ENCODE peak calls at places on chromosome 1, in six cellular contexts. X, F, E, L, S and I are unnamed samples.
A peak's percentile ranks its signal among the peaks of the same experiment; 100 is the strongest.

GRCh38 chr1:204438628-204439027 is 27.0 kb upstream of the PPP1R15B start:
- DNase-seq in X (no peak), F (peak; percentile 88), E (no peak), L (no peak), S (no peak), I (no peak)

GRCh38 chr1:2212167-2212541 is 16.0 kb upstream of the SKI start:
- DNase-seq in X (no peak), F (no peak), E (no peak), L (peak; percentile 16), S (no peak), I (no peak)

GRCh38 chr1:40877681-40878080 is 15.5 kb upstream of the CITED4 start:
- DNase-seq in X (peak; percentile 75), F (peak; percentile 78), E (peak; percentile 24), L (peak; percentile 33), S (peak; percentile 45), I (no peak)

GRCh38 chr1:184753608-184754478 is 815 bp downstream of the EDEM3 start:
- DNase-seq in X (peak; percentile 94), F (peak; percentile 19), E (no peak), L (peak; percentile 51), S (peak; percentile 57), I (peak; percentile 48)

GRCh38 chr1:185533596-185533995 is 200.6 kb upstream of the HMCN1 start:
- DNase-seq in X (no peak), F (no peak), E (no peak), L (no peak), S (no peak), I (no peak)

GRCh38 chr1:27599605-27600499 is 4.1 kb downstream of the AHDC1 start:
- DNase-seq in X (no peak), F (peak; percentile 31), E (no peak), L (no peak), S (no peak), I (peak; percentile 86)

GRCh38 chr1:110207831-110208230 is 2.3 kb upstream of the KCNC4 start:
- DNase-seq in X (peak; percentile 90), F (peak; percentile 59), E (peak; percentile 30), L (peak; percentile 74), S (peak; percentile 78), I (peak; percentile 79)

GRCh38 chr1:210360852-210361477 is 32.3 kb downstream of the HHAT start:
- DNase-seq in X (no peak), F (no peak), E (no peak), L (no peak), S (no peak), I (no peak)

GRCh38 chr1:53552146-53552940 is 93.1 kb downstream of the DMRTB1 start:
- DNase-seq in X (peak; percentile 47), F (peak; percentile 3), E (peak; percentile 4), L (no peak), S (no peak), I (no peak)

GRCh38 chr1:53121319-53122172 is 20.9 kb downstream of the SLC1A7 start:
- DNase-seq in X (no peak), F (peak; percentile 90), E (no peak), L (peak; percentile 16), S (no peak), I (peak; percentile 50)

GRCh38 chr1:183000161-183000560 is 23.1 kb upstream of the LAMC1 start:
- DNase-seq in X (no peak), F (no peak), E (no peak), L (no peak), S (no peak), I (no peak)

GRCh38 chr1:23864801-23865542 is 3.1 kb downstream of the FUCA1 start:
- DNase-seq in X (no peak), F (no peak), E (no peak), L (no peak), S (no peak), I (no peak)

GRCh38 chr1:23867953-23868847 is at the start of gene FUCA1:
- DNase-seq in X (peak; percentile 98), F (peak; percentile 93), E (peak; percentile 89), L (peak; percentile 97), S (peak; percentile 95), I (peak; percentile 96)

GRCh38 chr1:23865543-23865930 is 2.6 kb downstream of the FUCA1 start:
- DNase-seq in X (no peak), F (no peak), E (no peak), L (peak; percentile 37), S (no peak), I (no peak)

GRCh38 chr1:23867542-23867952 is 543 bp downstream of the FUCA1 start:
- DNase-seq in X (no peak), F (no peak), E (no peak), L (no peak), S (no peak), I (no peak)

GRCh38 chr1:23862640-23863039 is 5.5 kb downstream of the FUCA1 start:
- DNase-seq in X (no peak), F (no peak), E (no peak), L (no peak), S (no peak), I (no peak)
- H3K9me3 ChIP-seq in X (no peaks in the 10 kb centered on the region), F (no peaks in the 10 kb centered on the region), E (no peaks in the 10 kb centered on the region), L (no peaks in the 10 kb centered on the region), S (no peaks in the 10 kb centered on the region), I (no peaks in the 10 kb centered on the region)

GRCh38 chr1:43438006-43438405 is 15.7 kb downstream of the HYI start:
- DNase-seq in X (peak; percentile 27), F (peak; percentile 8), E (no peak), L (peak; percentile 5), S (peak; percentile 4), I (no peak)
- TF ChIP-seq POLR2A in X (no peak), F (no peak), E (no peak), L (no peak), S (no peak), I (no peak)

DNA sequence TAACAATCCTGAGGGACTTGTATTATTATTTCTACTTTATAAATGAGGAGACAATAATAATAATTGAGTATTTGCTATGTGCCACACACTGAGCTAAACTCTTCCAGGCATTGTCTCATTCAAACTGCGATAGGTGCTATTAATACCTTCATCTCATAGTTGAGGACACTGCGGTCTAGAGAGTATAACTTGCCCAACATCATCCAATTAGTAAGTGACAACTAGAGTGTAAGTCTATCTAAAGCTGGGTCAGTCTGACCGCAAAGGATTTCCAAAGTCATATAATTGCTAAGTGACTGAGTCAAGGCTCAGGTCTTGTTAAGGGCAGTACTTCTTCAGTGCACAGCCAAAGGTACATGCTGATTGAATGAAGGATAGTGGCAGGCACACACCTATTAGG is 9.7 kb downstream of the BCL9 start:
- DNase-seq in X (no peak), F (no peak), E (no peak), L (no peak), S (no peak), I (no peak)
- H3K27me3 ChIP-seq in X (peaks cover 30% of the 10 kb centered on the region), F (no peaks in the 10 kb centered on the region), E (no peaks in the 10 kb centered on the region), L (no peaks in the 10 kb centered on the region), S (no peaks in the 10 kb centered on the region), I (no peaks in the 10 kb centered on the region)

GRCh38 chr1:80318108-80318507 is 1311.6 kb upstream of the ADGRL4 start:
- DNase-seq in X (no peak), F (no peak), E (no peak), L (no peak), S (no peak), I (no peak)
- H3K9me3 ChIP-seq in X (no peaks in the 10 kb centered on the region), F (no peaks in the 10 kb centered on the region), E (no peaks in the 10 kb centered on the region), L (no peaks in the 10 kb centered on the region), S (no peaks in the 10 kb centered on the region), I (no peaks in the 10 kb centered on the region)

DNA sequence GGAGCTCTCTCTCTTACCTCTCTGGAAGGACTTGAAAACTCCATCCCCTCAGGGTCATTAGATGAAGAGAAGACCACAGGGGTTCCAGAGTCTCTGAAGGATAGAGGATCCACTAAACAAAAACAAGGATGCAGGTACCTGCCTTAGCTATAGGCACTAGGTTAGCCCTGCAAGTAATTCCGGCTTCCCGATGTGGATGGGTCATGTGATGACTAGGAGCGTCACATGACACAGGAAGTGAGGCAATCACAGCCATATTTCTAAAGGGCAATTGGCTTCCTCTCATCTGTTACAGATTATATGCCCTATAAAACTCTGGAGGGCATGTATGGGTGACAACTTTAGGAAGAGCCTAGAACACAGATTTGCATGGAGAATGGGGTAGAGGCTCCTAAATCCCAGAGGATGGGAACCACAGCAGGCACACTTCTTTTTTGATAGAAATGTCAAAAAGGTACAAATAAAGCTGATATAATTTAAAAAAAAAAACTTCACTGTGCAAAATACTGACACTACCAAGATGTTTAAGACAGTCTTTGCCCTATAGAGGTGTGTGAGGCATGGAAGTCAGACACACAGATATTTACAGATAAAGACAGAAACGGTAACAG is 14.1 kb downstream of the ENTREP3 start:
- DNase-seq in X (peak; percentile 83), F (peak; percentile 80), E (peak; percentile 65), L (peak; percentile 84), S (peak; percentile 72), I (peak; percentile 86)
- TF ChIP-seq POLR2A in X (no peak), F (no peak), E (no peak), L (no peak), S (no peak), I (no peak)

GRCh38 chr1:114089502-114090138 is 64.0 kb downstream of the SYT6 start:
- DNase-seq in X (no peak), F (no peak), E (no peak), L (no peak), S (no peak), I (no peak)

GRCh38 chr1:114088392-114089299 is 65.0 kb downstream of the SYT6 start:
- DNase-seq in X (no peak), F (no peak), E (no peak), L (no peak), S (no peak), I (no peak)

GRCh38 chr1:114086601-114087368 is 66.9 kb downstream of the SYT6 start:
- DNase-seq in X (no peak), F (no peak), E (no peak), L (no peak), S (no peak), I (no peak)

GRCh38 chr1:114091711-114092110 is 62.0 kb downstream of the SYT6 start:
- DNase-seq in X (no peak), F (no peak), E (no peak), L (no peak), S (no peak), I (no peak)

GRCh38 chr1:114087495-114087894 is 66.2 kb downstream of the SYT6 start:
- DNase-seq in X (no peak), F (no peak), E (no peak), L (no peak), S (no peak), I (no peak)
- H3K27me3 ChIP-seq in X (no peaks in the 10 kb centered on the region), F (no peaks in the 10 kb centered on the region), E (no peaks in the 10 kb centered on the region), L (no peaks in the 10 kb centered on the region), S (no peaks in the 10 kb centered on the region), I (no peaks in the 10 kb centered on the region)

DNA sequence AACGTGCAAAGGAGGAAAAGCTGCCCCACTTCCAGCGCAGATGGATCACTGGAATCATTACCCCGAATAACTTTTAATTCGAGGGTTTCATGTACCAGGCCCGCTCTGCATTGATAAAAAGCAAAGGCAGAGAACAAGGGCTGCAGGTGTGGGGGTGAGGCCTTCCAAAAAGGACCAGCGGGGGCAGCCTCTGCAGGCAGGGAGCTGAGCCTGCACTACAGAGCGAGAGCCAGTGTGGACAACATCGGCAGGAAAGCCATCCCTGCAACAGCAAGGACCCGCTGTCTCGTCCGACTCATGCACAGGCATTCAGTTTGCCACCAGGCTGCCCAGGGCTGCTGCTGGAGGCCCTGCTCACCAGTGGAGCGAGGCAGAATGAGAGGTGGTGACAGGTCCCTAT is 27.1 kb upstream of the AJAP1 start:
- DNase-seq in X (peak; percentile 51), F (no peak), E (no peak), L (no peak), S (no peak), I (no peak)
- H3K9me3 ChIP-seq in X (no peaks in the 10 kb centered on the region), F (no peaks in the 10 kb centered on the region), E (no peaks in the 10 kb centered on the region), L (no peaks in the 10 kb centered on the region), S (no peaks in the 10 kb centered on the region), I (no peaks in the 10 kb centered on the region)